ENCODE peak calls at places on chromosome 4, in six cellular contexts. W, Q, G, H, L and K are unnamed samples.

GRCh38 chr4:73661646-73662119 is 41.4 kb upstream of the RASSF6 start:
- DNase-seq in Q (no peak), H (no peak), L (no peak), G (no peak), W (peak; percentile 97), K (no peak)

GRCh38 chr4:23061431-23061830 is 368.7 kb downstream of the GBA3 start:
- DNase-seq in W (no peak), H (no peak), L (no peak), G (no peak), Q (no peak), K (no peak)

GRCh38 chr4:138056541-138056940 is 185.6 kb downstream of the SLC7A11 start:
- DNase-seq in L (no peak), Q (no peak), W (no peak), G (no peak), H (no peak), K (no peak)

GRCh38 chr4:54548098-54548620 is 109.6 kb upstream of the KIT start:
- DNase-seq in W (peak; percentile 13), G (no peak), H (no peak), Q (no peak), L (no peak), K (no peak)

GRCh38 chr4:104829761-104830160 is 316.9 kb upstream of the TET2 start:
- DNase-seq in W (no peak), L (no peak), H (no peak), G (no peak), Q (no peak), K (no peak)

GRCh38 chr4:145061325-145061920 is 36.6 kb downstream of the ANAPC10 start:
- DNase-seq in W (peak; percentile 63), Q (no peak), L (no peak), H (no peak), G (no peak), K (no peak)

GRCh38 chr4:10687526-10687925 is 3.0 kb upstream of the CLNK start:
- DNase-seq in Q (no peak), W (no peak), G (no peak), L (no peak), H (no peak), K (no peak)

GRCh38 chr4:82601242-82602015 is 39.6 kb upstream of the TMEM150C start:
- DNase-seq in Q (no peak), G (no peak), W (peak; percentile 10), L (no peak), H (no peak), K (no peak)

GRCh38 chr4:87211249-87211952 is 9.0 kb downstream of the KLHL8 start:
- DNase-seq in H (no peak), Q (no peak), W (no peak), G (no peak), L (no peak), K (no peak)

GRCh38 chr4:67674098-67674497 is 26.9 kb downstream of the UBA6 start:
- DNase-seq in L (no peak), H (no peak), W (no peak), G (no peak), Q (no peak), K (no peak)

GRCh38 chr4:106986486-106986885 is 49.6 kb downstream of the DKK2 start:
- DNase-seq in Q (no peak), W (peak; percentile 79), L (no peak), G (no peak), H (no peak), K (no peak)

GRCh38 chr4:140260227-140260626 is 106.2 kb upstream of the MAML3 start:
- DNase-seq in G (no peak), H (no peak), L (no peak), Q (no peak), W (peak; percentile 79), K (no peak)

GRCh38 chr4:174425669-174426068 is 96.6 kb downstream of the HPGD start:
- DNase-seq in H (no peak), L (no peak), G (no peak), Q (no peak), W (no peak), K (no peak)

GRCh38 chr4:40662962-40663604 is 33.4 kb upstream of the RBM47 start:
- DNase-seq in W (peak; percentile 48), H (no peak), G (no peak), Q (no peak), L (no peak), K (peak; percentile 58)

GRCh38 chr4:135838889-135839288 is 1637.3 kb upstream of the PABPC4L start:
- DNase-seq in H (no peak), L (no peak), Q (no peak), G (no peak), W (no peak), K (no peak)

GRCh38 chr4:169823685-169824084 is 65.9 kb upstream of the HPF1 start:
- DNase-seq in H (peak; percentile 65), Q (no peak), G (peak; percentile 46), L (peak; percentile 1), W (peak; percentile 52), K (no peak)

GRCh38 chr4:56049428-56050212 is 100.9 kb downstream of the CEP135 start:
- DNase-seq in L (no peak), W (no peak), Q (peak; percentile 2), H (peak; percentile 56), G (peak; percentile 54), K (no peak)

GRCh38 chr4:73669410-73670183 is 49.4 kb upstream of the RASSF6 start:
- DNase-seq in L (no peak), H (no peak), G (no peak), W (peak; percentile 45), Q (no peak), K (no peak)

GRCh38 chr4:123870283-123870876 is 473.8 kb downstream of the SPRY1 start:
- DNase-seq in W (no peak), G (no peak), H (no peak), L (no peak), Q (no peak), K (no peak)

GRCh38 chr4:23163649-23164436 is 471.1 kb downstream of the GBA3 start:
- DNase-seq in H (no peak), L (no peak), Q (no peak), G (no peak), W (no peak), K (no peak)

GRCh38 chr4:87961993-87962791 is 13.3 kb upstream of the SPP1 start:
- DNase-seq in H (no peak), G (no peak), W (peak; percentile 39), Q (no peak), L (no peak), K (no peak)

GRCh38 chr4:118787844-118788380 is 48.0 kb downstream of the SEC24D start:
- DNase-seq in W (no peak), L (no peak), H (no peak), Q (no peak), G (no peak), K (no peak)

GRCh38 chr4:78079701-78080430 is 22.7 kb downstream of the FRAS1 start:
- DNase-seq in Q (no peak), L (no peak), H (no peak), W (no peak), G (no peak), K (no peak)

GRCh38 chr4:148716361-148717063 is 274.3 kb upstream of the NR3C2 start:
- DNase-seq in Q (no peak), G (no peak), L (no peak), H (peak; percentile 19), W (no peak), K (no peak)

GRCh38 chr4:78527555-78527954 is 24.0 kb upstream of the ANXA3 start:
- DNase-seq in Q (no peak), H (no peak), L (no peak), G (no peak), W (no peak), K (no peak)

GRCh38 chr4:61374612-61374920 is 174.4 kb downstream of the ADGRL3 start:
- DNase-seq in Q (no peak), L (no peak), G (no peak), H (no peak), W (no peak), K (no peak)

GRCh38 chr4:40750461-40751258 is 905 bp downstream of the NSUN7 start:
- DNase-seq in W (peak; percentile 31), G (peak; percentile 9), L (no peak), H (peak; percentile 24), Q (no peak), K (no peak)

GRCh38 chr4:132642196-132642817 is 506.8 kb upstream of the PCDH10 start:
- DNase-seq in L (no peak), G (peak; percentile 33), H (peak; percentile 44), Q (no peak), W (no peak), K (no peak)

GRCh38 chr4:26288308-26288982 is 32.4 kb upstream of the RBPJ start:
- DNase-seq in W (peak; percentile 66), G (no peak), Q (no peak), L (no peak), H (no peak), K (peak; percentile 72)

GRCh38 chr4:71732706-71733105 is 51.2 kb downstream of the GC start:
- DNase-seq in L (no peak), G (no peak), Q (no peak), H (no peak), W (peak; percentile 36), K (no peak)